ENCODE peak calls at places on chromosomes 4 and X, in eight cellular contexts. L, R, F, U, E, N, H and V are unnamed samples. For H4K20me1, the result is how much of the 10 kb centered on the place peaks cover.

GRCh38 chrX:149491812-149492211 is 13.3 kb downstream of the IDS start:
- DNase-seq in E (no peak), N (no peak), H (peak), R (no peak), U (no peak), L (no peak), F (no peak), V (no peak)

GRCh38 chr4:52822583-52823477 is 39.3 kb upstream of the RASL11B start:
- DNase-seq in N (no peak), F (no peak), U (peak), H (no peak), R (no peak), L (no peak), E (no peak), V (no peak)

GRCh38 chr4:25500626-25501318 is 123.7 kb downstream of the ANAPC4 start:
- DNase-seq in N (no peak), L (no peak), F (no peak), R (no peak), E (peak), U (no peak), H (no peak), V (no peak)

GRCh38 chr4:78545275-78546246 is 6.0 kb upstream of the ANXA3 start:
- DNase-seq in U (no peak), F (peak), E (no peak), H (no peak), N (no peak), L (no peak), R (no peak), V (no peak)

GRCh38 chr4:175346381-175346780 is 428.2 kb downstream of the ADAM29 start:
- DNase-seq in R (no peak), H (no peak), L (no peak), U (no peak), N (no peak), E (no peak), F (no peak), V (no peak)

GRCh38 chrX:84248226-84248625 is 60.2 kb upstream of the RPS6KA6 start:
- DNase-seq in U (no peak), L (no peak), F (no peak), N (no peak), R (no peak), E (no peak), H (no peak), V (no peak)

GRCh38 chr4:141890279-141890678 is 253.9 kb downstream of the IL15 start:
- DNase-seq in L (peak), F (peak), R (no peak), N (no peak), U (no peak), E (no peak), H (no peak), V (no peak)

GRCh38 chr4:52861879-52862604 is at the start of gene RASL11B:
- DNase-seq in F (peak), R (peak), H (peak), N (peak), L (peak), U (peak), E (peak), V (peak)

GRCh38 chr4:92304636-92305035 is 870 bp downstream of the GRID2 start:
- DNase-seq in R (peak), U (no peak), H (no peak), F (no peak), L (no peak), E (peak), N (no peak), V (peak)

GRCh38 chr4:15894923-15895411 is 43.6 kb downstream of the FGFBP1 start:
- DNase-seq in H (no peak), R (no peak), E (no peak), F (no peak), U (no peak), N (no peak), L (no peak), V (no peak)

GRCh38 chrX:137194164-137194563 is 160.4 kb upstream of the GPR101 start:
- DNase-seq in R (peak), E (peak), L (peak), U (peak), H (peak), N (peak), F (peak), V (peak)

GRCh38 chrX:48466696-48467095 is 3.4 kb downstream of the SLC38A5 start:
- DNase-seq in N (no peak), U (no peak), F (no peak), E (peak), L (peak), H (no peak), R (peak), V (peak)

GRCh38 chr4:98851806-98852205 is 77.1 kb downstream of the EIF4E start:
- DNase-seq in H (no peak), L (no peak), N (no peak), F (no peak), E (no peak), R (no peak), U (no peak), V (peak)

GRCh38 chr4:99205104-99205979 is 13.7 kb downstream of the ADH6 start:
- DNase-seq in F (no peak), N (no peak), H (peak), E (no peak), R (no peak), U (no peak), L (no peak), V (peak)

GRCh38 chrX:46325312-46325877 is 219.8 kb downstream of the ZNF674 start:
- DNase-seq in U (peak), N (no peak), L (no peak), H (peak), F (peak), E (no peak), R (no peak), V (peak)

GRCh38 chr4:4839471-4839810 is 20.0 kb upstream of the MSX1 start:
- DNase-seq in N (no peak), R (no peak), L (no peak), H (no peak), F (no peak), U (no peak), E (no peak), V (no peak)

GRCh38 chrX:57817302-57817701 is 93.0 kb downstream of the ZXDA start:
- DNase-seq in H (no peak), N (no peak), R (no peak), F (no peak), L (no peak), U (no peak), E (no peak), V (peak)

GRCh38 chrX:19739683-19740082 is 147.7 kb downstream of the SH3KBP1 start:
- DNase-seq in U (peak), N (no peak), F (peak), R (peak), E (peak), L (peak), H (peak), V (peak)

GRCh38 chr4:53990641-53991040 is 73.8 kb downstream of the CHIC2 start:
- DNase-seq in H (no peak), R (no peak), N (no peak), L (no peak), U (no peak), F (peak), E (no peak), V (no peak)

GRCh38 chr4:39591290-39591689 is 47.4 kb downstream of the SMIM14 start:
- DNase-seq in F (no peak), N (no peak), L (peak), H (peak), E (no peak), R (no peak), U (no peak), V (no peak)

GRCh38 chrX:54208531-54208930 is 25.5 kb upstream of the FAM120C start:
- DNase-seq in E (no peak), R (no peak), F (no peak), U (no peak), L (no peak), N (no peak), H (no peak), V (no peak)

GRCh38 chr4:169092889-169093522 is 83.0 kb upstream of the CBR4 start:
- DNase-seq in F (no peak), L (no peak), N (no peak), E (no peak), U (no peak), R (no peak), H (no peak), V (no peak)

GRCh38 chrX:23907106-23907495 is 637 bp downstream of the APOO start:
- DNase-seq in U (no peak), E (no peak), N (no peak), F (no peak), H (no peak), L (peak), R (no peak), V (peak)

GRCh38 chrX:76454456-76454927 is 27.0 kb downstream of the MAGEE1 start:
- DNase-seq in F (peak), U (peak), N (no peak), R (peak), L (peak), E (peak), H (peak), V (peak)

GRCh38 chr4:157664726-157665125 is 444.2 kb downstream of the GRIA2 start:
- DNase-seq in E (no peak), N (no peak), F (no peak), H (no peak), U (peak), R (no peak), L (no peak), V (no peak)

GRCh38 chrX:23883737-23884354 is 23.9 kb downstream of the APOO start:
- DNase-seq in U (peak), F (peak), E (no peak), H (peak), L (peak), R (no peak), N (no peak), V (peak)

GRCh38 chr4:39305902-39306677 is 60.1 kb downstream of the RFC1 start:
- DNase-seq in E (no peak), H (no peak), R (no peak), L (peak), F (no peak), U (no peak), N (no peak), V (no peak)

GRCh38 chrX:38341442-38341841 is 11.0 kb upstream of the OTC start:
- DNase-seq in H (no peak), R (no peak), E (no peak), N (no peak), U (no peak), F (no peak), L (no peak), V (no peak)

GRCh38 chr4:140186651-140187315 is 32.8 kb upstream of the MAML3 start:
- DNase-seq in N (no peak), R (no peak), U (peak), F (peak), E (no peak), L (no peak), H (no peak), V (no peak)

GRCh38 chr4:140943887-140944515 is 187.8 kb upstream of the TBC1D9 start:
- DNase-seq in L (no peak), E (no peak), H (no peak), R (no peak), U (no peak), F (no peak), N (no peak), V (no peak)

GRCh38 chr4:185932491-185932890 is 120.5 kb upstream of the SORBS2 start:
- DNase-seq in U (no peak), L (no peak), R (no peak), F (no peak), N (no peak), E (no peak), H (no peak), V (no peak)

GRCh38 chr4:39763714-39764572 is 66.0 kb downstream of the UBE2K start:
- DNase-seq in U (no peak), R (no peak), L (no peak), N (peak), H (no peak), F (no peak), E (no peak), V (no peak)

GRCh38 chr4:10460313-10461047 is 3.3 kb upstream of the ZNF518B start:
- DNase-seq in H (no peak), L (peak), U (no peak), N (no peak), R (no peak), F (no peak), E (no peak), V (no peak)

GRCh38 chrX:24676403-24677024 is 17.2 kb upstream of the POLA1 start:
- DNase-seq in F (peak), N (no peak), L (peak), R (no peak), E (peak), U (no peak), H (no peak), V (peak)

GRCh38 chr4:184103755-184104367 is 113.8 kb downstream of the ENPP6 start:
- DNase-seq in F (no peak), L (no peak), N (no peak), H (no peak), U (no peak), R (no peak), E (peak), V (no peak)

GRCh38 chr4:100540156-100540555 is 22.3 kb upstream of the EMCN start:
- DNase-seq in U (no peak), E (no peak), F (no peak), H (no peak), N (no peak), R (no peak), L (no peak), V (no peak)

GRCh38 chr4:107863850-107864371 is 39.2 kb downstream of the SGMS2 start:
- DNase-seq in E (no peak), R (no peak), H (peak), L (peak), U (peak), F (peak), N (no peak), V (no peak)

GRCh38 chr4:55258152-55258863 is 87.7 kb upstream of the SRD5A3 start:
- DNase-seq in N (no peak), E (no peak), F (peak), H (no peak), R (no peak), L (no peak), U (no peak), V (no peak)

GRCh38 chrX:24465524-24465850 is 401 bp downstream of the PDK3 start:
- DNase-seq in E (no peak), L (no peak), R (no peak), U (no peak), F (no peak), N (no peak), H (no peak), V (peak)

GRCh38 chrX:1455948-1456280 is 3.2 kb upstream of the ASMTL start:
- DNase-seq in U (no peak), N (no peak), E (no peak), R (peak), H (no peak), L (no peak), F (no peak), V (no peak)
- H3K4me2 ChIP-seq in U (no peak), N (no peak), E (no peak), R (no peak), H (no peak), L (no peak), F (no peak), V (no peak)

GRCh38 chr4:82432596-82432995 is 2.2 kb downstream of the ENOPH1 start:
- DNase-seq in F (no peak), U (no peak), R (no peak), N (no peak), E (no peak), H (no peak), L (no peak), V (no peak)
- H4K20me1 ChIP-seq in F (under half), U (under half), R (under half), N (under half), E (half or more), H (under half), L (under half), V (half or more)

GRCh38 chrX:86383681-86384540 is 235.7 kb downstream of the DACH2 start:
- DNase-seq in L (no peak), N (no peak), H (no peak), F (no peak), U (no peak), R (no peak), E (no peak), V (no peak)
- TF ChIP-seq POLR2AphosphoS5 in L (no peak), N (no peak), H (no peak), F (no peak), U (no peak), R (no peak), E (no peak), V (no peak)

DNA sequence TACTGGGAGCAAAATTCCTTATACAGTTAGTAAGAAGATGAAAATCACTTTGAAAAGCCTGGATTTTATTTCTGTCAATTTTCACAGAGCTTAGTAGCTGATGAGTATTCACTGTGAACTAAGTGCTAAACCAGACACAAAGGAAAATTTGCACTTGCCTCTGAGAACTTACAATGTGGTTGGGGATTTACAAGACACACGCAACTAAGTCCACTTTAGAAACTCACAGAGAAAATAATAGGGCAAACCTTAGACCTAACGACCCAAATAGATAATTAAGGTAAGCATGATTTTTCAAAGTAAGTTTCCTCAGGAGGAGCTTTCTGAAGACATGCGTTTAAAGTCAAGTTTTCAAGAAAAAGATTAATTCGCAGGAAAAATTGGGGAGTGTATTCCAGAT is 708.9 kb downstream of the ADGRL3 start:
- DNase-seq in N (no peak), L (no peak), U (no peak), F (no peak), R (no peak), H (no peak), E (no peak), V (no peak)
- H3K4me2 ChIP-seq in N (no peak), L (no peak), U (no peak), F (no peak), R (no peak), H (no peak), E (no peak), V (no peak)

GRCh38 chrX:77771601-77772000 is 14.4 kb downstream of the ATRX start:
- DNase-seq in E (no peak), U (no peak), H (no peak), N (no peak), L (no peak), F (no peak), R (no peak), V (no peak)
- H4K20me1 ChIP-seq in E (half or more), U (under half), H (under half), N (under half), L (under half), F (under half), R (under half), V (under half)

GRCh38 chrX:1860936-1861670 is 246.2 kb downstream of the ASMT start:
- DNase-seq in F (no peak), L (no peak), E (no peak), N (no peak), H (no peak), R (no peak), U (no peak), V (no peak)
- TF ChIP-seq POLR2AphosphoS5 in F (no peak), L (no peak), E (no peak), N (no peak), H (no peak), R (no peak), U (no peak), V (no peak)